ENCODE peak calls at places on chromosomes 4 and X, in nine cellular contexts. N is upper lobe of left lung, S is tibial nerve, H is suprapubic skin, X is stomach, M is A549, G is transverse colon, D is ovary, C is esophagus muscularis mucosa. T is an unnamed sample.

GRCh38 chr4:29539226-29539625 is 1180.9 kb upstream of the PCDH7 start:
- DNase-seq in C (no peak), X (no peak), N (no peak), S (no peak), D (no peak), G (no peak), H (no peak), M (no peak), T (no peak)

GRCh38 chr4:7539186-7539585 is 104.5 kb upstream of the PSAPL1 start:
- DNase-seq in H (no peak), D (no peak), G (no peak), X (no peak), N (no peak), M (no peak), S (no peak), C (no peak), T (no peak)

GRCh38 chrX:69025802-69026301 is 139.4 kb downstream of the PJA1 start:
- DNase-seq in X (no peak), S (no peak), C (no peak), D (no peak), N (no peak), H (no peak), G (no peak), M (no peak), T (no peak)

GRCh38 chr4:183398298-183399129 is 45.9 kb upstream of the CDKN2AIP start:
- DNase-seq in S (peak), C (no peak), X (peak), D (peak), N (peak), M (peak), H (no peak), G (peak), T (no peak)

GRCh38 chrX:85084770-85085393 is 81.2 kb downstream of the APOOL start:
- DNase-seq in H (no peak), N (no peak), G (no peak), M (peak), S (no peak), D (no peak), X (no peak), C (no peak), T (peak)

GRCh38 chr4:145732416-145732815 is 52.5 kb downstream of the C4orf51 start:
- DNase-seq in G (peak), S (no peak), D (no peak), X (no peak), M (no peak), N (no peak), H (no peak), C (no peak), T (no peak)

GRCh38 chr4:13541176-13541604 is 3.1 kb downstream of the NKX3-2 start:
- DNase-seq in N (no peak), H (no peak), M (no peak), D (no peak), C (peak), G (no peak), X (no peak), S (no peak), T (no peak)

GRCh38 chr4:13240066-13240465 is 244.1 kb downstream of the RAB28 start:
- DNase-seq in G (no peak), H (no peak), N (no peak), M (no peak), C (no peak), D (no peak), S (no peak), X (no peak), T (no peak)

GRCh38 chr4:151950993-151951726 is 190.4 kb upstream of the GATB start:
- DNase-seq in D (no peak), G (no peak), C (no peak), X (no peak), M (no peak), S (no peak), N (no peak), H (no peak), T (no peak)

GRCh38 chr4:159297088-159297487 is 194.2 kb downstream of the RAPGEF2 start:
- DNase-seq in N (no peak), H (no peak), G (no peak), C (no peak), D (no peak), M (no peak), S (no peak), X (no peak), T (no peak)

GRCh38 chrX:119695535-119696050 is 2.6 kb upstream of the SEPTIN6 start:
- DNase-seq in D (no peak), H (no peak), C (no peak), S (no peak), X (no peak), G (no peak), N (no peak), M (no peak), T (no peak)

GRCh38 chr4:81635747-81636146 is 164.0 kb upstream of the RASGEF1B start:
- DNase-seq in X (peak), M (no peak), G (peak), N (no peak), S (peak), D (no peak), H (no peak), C (no peak), T (peak)

GRCh38 chr4:25813705-25814104 is 49.1 kb downstream of the SEL1L3 start:
- DNase-seq in D (no peak), G (no peak), M (peak), C (no peak), N (no peak), H (no peak), S (no peak), X (no peak), T (no peak)

GRCh38 chr4:165383757-165384156 is 4.9 kb downstream of the CPE start:
- DNase-seq in H (no peak), X (no peak), N (no peak), D (no peak), S (no peak), C (no peak), G (no peak), M (no peak), T (no peak)

GRCh38 chr4:27278615-27279014 is 418.0 kb downstream of the STIM2 start:
- DNase-seq in S (no peak), D (no peak), G (no peak), X (no peak), C (no peak), H (no peak), N (no peak), M (no peak), T (no peak)

GRCh38 chr4:188781655-188782054 is 642.4 kb downstream of the TRIML1 start:
- DNase-seq in C (no peak), D (no peak), N (no peak), H (no peak), X (peak), M (peak), S (no peak), G (no peak), T (no peak)

GRCh38 chrX:38774249-38774648 is 27.0 kb upstream of the MID1IP1 start:
- DNase-seq in X (no peak), C (no peak), H (no peak), D (no peak), S (no peak), G (no peak), N (no peak), M (no peak), T (no peak)

GRCh38 chr4:7422098-7422897 is 12.4 kb downstream of the PSAPL1 start:
- DNase-seq in G (peak), D (peak), X (peak), M (no peak), S (no peak), C (no peak), H (peak), N (no peak), T (no peak)

GRCh38 chrX:130826249-130826648 is 76.8 kb downstream of the ENOX2 start:
- DNase-seq in H (no peak), M (no peak), C (no peak), X (no peak), S (no peak), N (no peak), G (no peak), D (no peak), T (no peak)

GRCh38 chr4:2330119-2331042 is 68.5 kb upstream of the MXD4 start:
- DNase-seq in S (no peak), C (peak), G (no peak), N (peak), H (peak), M (peak), X (no peak), D (no peak), T (no peak)

GRCh38 chr4:44965446-44966095 is 239.2 kb upstream of the GNPDA2 start:
- DNase-seq in H (no peak), S (no peak), M (no peak), C (no peak), X (no peak), N (peak), G (no peak), D (no peak), T (no peak)

GRCh38 chr4:15240764-15241163 is 187.1 kb upstream of the C1QTNF7 start:
- DNase-seq in S (no peak), X (no peak), D (no peak), C (no peak), H (no peak), M (no peak), N (no peak), G (no peak), T (no peak)

GRCh38 chr4:7973545-7973981 is 33.9 kb upstream of the AFAP1 start:
- DNase-seq in S (no peak), C (no peak), M (no peak), N (no peak), D (no peak), H (no peak), X (no peak), G (no peak), T (no peak)

GRCh38 chr4:159319027-159319426 is 216.1 kb downstream of the RAPGEF2 start:
- DNase-seq in M (no peak), S (no peak), D (no peak), X (no peak), H (no peak), G (no peak), N (no peak), C (no peak), T (no peak)

GRCh38 chr4:5722328-5722727 is 11.3 kb downstream of the EVC start:
- DNase-seq in D (no peak), S (no peak), G (no peak), C (no peak), N (no peak), H (no peak), M (peak), X (no peak), T (no peak)

GRCh38 chrX:119690921-119691716 is 1.8 kb downstream of the SEPTIN6 start:
- DNase-seq in H (no peak), S (no peak), G (peak), D (no peak), X (no peak), M (no peak), N (no peak), C (no peak), T (no peak)

GRCh38 chr4:188262464-188262863 is 123.2 kb downstream of the TRIML1 start:
- DNase-seq in C (no peak), S (no peak), X (no peak), H (no peak), N (no peak), G (no peak), M (no peak), D (no peak), T (no peak)

GRCh38 chr4:119207051-119207450 is 5.5 kb upstream of the USP53 start:
- DNase-seq in N (no peak), X (no peak), C (no peak), D (no peak), G (no peak), S (no peak), H (no peak), M (no peak), T (no peak)

GRCh38 chrX:9312922-9313867 is 151.7 kb upstream of the TBL1X start:
- DNase-seq in S (peak), D (peak), M (peak), C (no peak), H (no peak), N (no peak), X (peak), G (peak), T (no peak)

GRCh38 chr4:123443401-123444297 is 47.1 kb downstream of the SPRY1 start:
- DNase-seq in D (no peak), N (no peak), H (no peak), S (no peak), G (peak), C (no peak), X (no peak), M (no peak), T (peak)

GRCh38 chr4:73006286-73006990 is 63.1 kb downstream of the COX18 start:
- DNase-seq in G (no peak), S (no peak), N (no peak), X (no peak), M (no peak), H (no peak), C (no peak), D (no peak), T (no peak)

GRCh38 chrX:41435708-41436107 is 11.4 kb upstream of the NYX start:
- DNase-seq in N (no peak), G (no peak), C (no peak), H (no peak), D (no peak), M (no peak), S (no peak), X (no peak), T (no peak)

GRCh38 chrX:130555341-130555740 is 153.6 kb downstream of the RBMX2 start:
- DNase-seq in C (no peak), D (no peak), X (no peak), G (no peak), M (no peak), H (no peak), N (no peak), S (no peak), T (no peak)

GRCh38 chr4:87117051-87117729 is 103.2 kb downstream of the KLHL8 start:
- DNase-seq in D (no peak), M (no peak), C (no peak), G (no peak), N (no peak), S (no peak), H (no peak), X (no peak), T (no peak)

GRCh38 chr4:42965326-42965725 is 72.8 kb downstream of the GRXCR1 start:
- DNase-seq in X (no peak), S (no peak), D (no peak), N (no peak), M (no peak), G (no peak), C (no peak), H (no peak), T (no peak)
- TF ChIP-seq EP300 in X (no peak), S (no peak), D (no peak), N (no peak), M (no peak), G (no peak), C (no peak), H (no peak), T (no peak)

GRCh38 chr4:37981844-37982720 is 21.9 kb downstream of the PTTG2 start:
- DNase-seq in N (no peak), X (no peak), G (no peak), D (no peak), C (no peak), S (no peak), H (no peak), M (no peak), T (no peak)
- TF ChIP-seq EP300 in N (no peak), X (no peak), G (no peak), D (no peak), C (no peak), S (no peak), H (no peak), M (no peak), T (no peak)

GRCh38 chr4:139191373-139191772 is 14.4 kb upstream of the ELF2 start:
- DNase-seq in M (no peak), S (no peak), X (no peak), N (no peak), D (no peak), G (no peak), H (no peak), C (no peak), T (no peak)

GRCh38 chr4:139184129-139184528 is 7.1 kb upstream of the ELF2 start:
- DNase-seq in S (no peak), C (no peak), G (no peak), M (no peak), X (no peak), N (no peak), H (no peak), D (no peak), T (no peak)

GRCh38 chr4:139189417-139189749 is 12.4 kb upstream of the ELF2 start:
- DNase-seq in G (no peak), N (no peak), M (no peak), H (no peak), D (no peak), S (no peak), C (no peak), X (no peak), T (no peak)

DNA sequence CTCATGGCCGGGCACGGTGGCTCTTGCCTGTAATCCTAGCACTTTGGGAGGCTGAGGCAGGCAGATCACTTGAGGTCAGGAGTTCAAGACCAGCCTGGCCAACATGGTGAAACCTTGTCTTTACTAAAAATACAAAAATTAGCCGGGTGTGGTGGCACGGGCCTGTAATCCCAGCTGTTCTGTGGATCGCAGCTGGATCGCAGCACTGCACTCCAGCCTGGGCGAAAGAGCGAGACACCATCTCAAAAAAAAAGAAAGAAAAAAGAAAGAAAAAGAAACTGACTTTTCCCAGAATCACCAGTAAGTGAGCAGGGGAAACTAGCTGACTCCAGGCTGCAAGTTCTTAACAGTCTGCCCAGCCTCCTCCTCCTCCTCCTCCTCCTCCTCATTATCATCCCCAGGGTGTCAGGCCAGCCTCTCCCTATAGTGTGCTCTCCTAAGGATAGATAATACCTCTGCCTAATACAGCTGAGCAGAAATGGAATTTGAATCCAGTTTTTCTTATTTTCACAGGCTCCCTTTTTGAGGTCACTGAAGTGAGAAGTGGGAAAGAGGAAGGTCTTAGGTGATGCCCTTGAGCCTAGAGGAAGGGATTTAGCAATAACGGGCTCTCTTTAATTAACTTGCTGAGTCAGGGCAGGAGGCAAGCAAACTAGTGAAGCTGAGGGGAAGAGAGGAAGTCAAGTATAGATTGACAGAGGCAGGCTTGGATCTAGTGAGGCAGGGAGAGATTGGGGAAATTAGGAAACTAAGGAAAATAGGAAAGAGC is 11.8 kb upstream of the ELF2 start:
- DNase-seq in S (no peak), H (no peak), D (no peak), N (no peak), M (no peak), C (no peak), G (no peak), X (no peak), T (no peak)
- TF ChIP-seq EP300 in S (peak), H (no peak), D (no peak), N (no peak), M (no peak), C (no peak), G (no peak), X (no peak), T (no peak)

DNA sequence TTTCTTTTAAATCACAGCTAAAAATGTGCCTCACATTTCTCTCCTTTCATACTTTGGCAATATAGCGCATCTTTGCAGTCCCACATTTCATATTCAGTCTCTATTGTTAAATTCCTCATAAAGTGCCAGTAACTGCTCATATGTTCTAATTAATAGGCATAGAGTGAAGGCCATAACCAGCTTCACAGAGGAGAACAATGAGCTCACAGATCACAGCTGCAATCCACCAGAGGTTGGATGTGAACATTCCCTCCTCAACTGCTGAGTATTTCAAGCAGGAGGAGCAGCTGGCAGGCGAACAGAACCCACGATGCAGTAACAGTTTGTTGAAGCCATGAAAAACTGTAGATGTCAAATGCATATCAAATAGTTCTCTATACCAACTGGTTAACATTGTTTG is 2088.7 kb upstream of the AGA start:
- DNase-seq in C (no peak), D (no peak), M (no peak), N (no peak), H (no peak), X (no peak), G (no peak), S (no peak), T (no peak)
- TF ChIP-seq EP300 in C (no peak), D (no peak), M (no peak), N (no peak), H (no peak), X (no peak), G (no peak), S (no peak), T (no peak)

GRCh38 chrX:10513974-10514373 is 106.4 kb downstream of the MID1 start:
- DNase-seq in G (no peak), S (no peak), H (no peak), X (no peak), D (no peak), M (no peak), C (no peak), N (no peak), T (no peak)
- TF ChIP-seq EP300 in G (no peak), S (no peak), H (no peak), X (no peak), D (no peak), M (no peak), C (no peak), N (no peak), T (no peak)

GRCh38 chrX:103730147-103730546 is 19.4 kb downstream of the TMEM31 start:
- DNase-seq in M (no peak), G (no peak), D (no peak), H (no peak), X (no peak), S (no peak), N (no peak), C (no peak), T (no peak)
- TF ChIP-seq EP300 in M (no peak), G (no peak), D (no peak), H (no peak), X (no peak), S (no peak), N (no peak), C (no peak), T (no peak)

GRCh38 chr4:1002631-1003251 is 8.7 kb upstream of the FGFRL1 start:
- DNase-seq in G (no peak), M (no peak), N (peak), X (no peak), C (no peak), D (no peak), S (no peak), H (no peak), T (no peak)
- TF ChIP-seq EP300 in G (no peak), M (no peak), N (no peak), X (no peak), C (no peak), D (no peak), S (no peak), H (no peak), T (no peak)

GRCh38 chr4:153488006-153488718 is 22.0 kb downstream of the TMEM131L start:
- DNase-seq in M (no peak), N (peak), H (no peak), S (no peak), C (peak), X (no peak), D (no peak), G (peak), T (peak)
- TF ChIP-seq EP300 in M (no peak), N (no peak), H (no peak), S (no peak), C (no peak), X (no peak), D (no peak), G (no peak), T (peak)

T was measured in GM12878.